ENCODE peak calls at places on chromosomes 13 and 19, in eight cellular contexts. H is PC-3, Z is IMR-90, E is OCI-LY7, D is kidney, N is transverse colon, L is brain microvascular endothelial cell, X is AG04450. M is an unnamed sample.

GRCh38 chr13:110993788-110994187 is 78.9 kb upstream of the ANKRD10 start:
- DNase-seq in H (no peak), Z (no peak), E (no peak), D (no peak), N (no peak), L (no peak), X (no peak), M (no peak)

GRCh38 chr13:100438059-100438788 is 150.4 kb downstream of the GGACT start:
- DNase-seq in H (no peak), Z (no peak), E (no peak), D (no peak), N (no peak), L (no peak), X (no peak), M (no peak)

GRCh38 chr13:103282571-103283450 is 216.6 kb upstream of the SLC10A2 start:
- DNase-seq in H (peak), Z (peak), E (no peak), D (no peak), N (no peak), L (peak), X (peak), M (no peak)

GRCh38 chr13:35979378-35979911 is 151.7 kb downstream of the DCLK1 start:
- DNase-seq in H (peak), Z (peak), E (no peak), D (peak), N (peak), L (peak), X (peak), M (peak)

GRCh38 chr19:30224689-30225606 is 147.2 kb upstream of the ZNF536 start:
- DNase-seq in H (no peak), Z (no peak), E (peak), D (no peak), N (no peak), L (no peak), X (no peak), M (no peak)

GRCh38 chr19:45542234-45542668 is 35.0 kb downstream of the VASP start:
- DNase-seq in H (peak), Z (no peak), E (no peak), D (no peak), N (no peak), L (no peak), X (no peak), M (no peak)

GRCh38 chr19:30315159-30315558 is 57.0 kb upstream of the ZNF536 start:
- DNase-seq in H (no peak), Z (no peak), E (no peak), D (no peak), N (no peak), L (no peak), X (no peak), M (no peak)

GRCh38 chr13:110274687-110275086 is 32.3 kb downstream of the COL4A1 start:
- DNase-seq in H (peak), Z (no peak), E (no peak), D (no peak), N (no peak), L (no peak), X (no peak), M (no peak)

GRCh38 chr13:98447881-98448641 is 128.8 kb downstream of the STK24 start:
- DNase-seq in H (peak), Z (no peak), E (peak), D (peak), N (no peak), L (no peak), X (no peak), M (peak)

GRCh38 chr19:46387713-46388130 is 25.6 kb downstream of the CCDC8 start:
- DNase-seq in H (no peak), Z (no peak), E (no peak), D (peak), N (no peak), L (no peak), X (no peak), M (no peak)

GRCh38 chr13:73090116-73090811 is 31.5 kb downstream of the KLF5 start:
- DNase-seq in H (peak), Z (peak), E (no peak), D (no peak), N (peak), L (peak), X (peak), M (no peak)

GRCh38 chr19:31430381-31430780 is 81.1 kb upstream of the TSHZ3 start:
- DNase-seq in H (no peak), Z (no peak), E (no peak), D (no peak), N (no peak), L (no peak), X (no peak), M (no peak)

GRCh38 chr13:94309576-94309975 is 169.9 kb downstream of the DCT start:
- DNase-seq in H (no peak), Z (no peak), E (no peak), D (no peak), N (no peak), L (no peak), X (no peak), M (no peak)
- H3K27ac ChIP-seq in H (peak), Z (no peak), E (no peak), D (no peak), N (peak), L (peak), X (no peak), M (no peak)

DNA sequence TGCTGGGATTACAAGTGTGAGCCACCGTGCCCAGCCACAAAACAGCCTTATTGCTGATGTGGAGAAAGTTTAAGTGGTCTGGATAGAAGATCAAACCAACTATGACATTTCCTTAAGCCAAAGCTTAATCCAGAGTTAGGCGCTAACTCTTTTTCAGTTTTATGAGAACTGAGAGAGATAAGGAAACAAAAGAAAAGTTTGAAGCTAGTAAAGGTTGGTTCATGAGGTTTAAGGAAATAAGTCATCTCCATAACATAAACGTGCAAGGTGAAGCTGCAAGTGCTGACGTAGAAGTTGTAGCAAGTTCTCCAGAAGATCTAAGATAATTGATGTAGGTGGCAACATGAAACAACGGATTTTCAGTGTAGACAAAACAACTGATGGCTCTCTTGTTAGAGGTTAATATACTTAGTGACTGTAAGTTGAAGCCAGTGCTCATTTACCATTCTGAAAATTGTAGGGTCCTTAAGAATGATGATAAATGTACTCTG is 41.6 kb downstream of the ZMYM2 start:
- DNase-seq in H (no peak), Z (no peak), E (no peak), D (no peak), N (no peak), L (no peak), X (no peak), M (no peak)
- TF ChIP-seq CTCF in H (no peak), Z (no peak), E (no peak), D (no peak), N (no peak), L (no peak), X (no peak), M (no peak)

DNA sequence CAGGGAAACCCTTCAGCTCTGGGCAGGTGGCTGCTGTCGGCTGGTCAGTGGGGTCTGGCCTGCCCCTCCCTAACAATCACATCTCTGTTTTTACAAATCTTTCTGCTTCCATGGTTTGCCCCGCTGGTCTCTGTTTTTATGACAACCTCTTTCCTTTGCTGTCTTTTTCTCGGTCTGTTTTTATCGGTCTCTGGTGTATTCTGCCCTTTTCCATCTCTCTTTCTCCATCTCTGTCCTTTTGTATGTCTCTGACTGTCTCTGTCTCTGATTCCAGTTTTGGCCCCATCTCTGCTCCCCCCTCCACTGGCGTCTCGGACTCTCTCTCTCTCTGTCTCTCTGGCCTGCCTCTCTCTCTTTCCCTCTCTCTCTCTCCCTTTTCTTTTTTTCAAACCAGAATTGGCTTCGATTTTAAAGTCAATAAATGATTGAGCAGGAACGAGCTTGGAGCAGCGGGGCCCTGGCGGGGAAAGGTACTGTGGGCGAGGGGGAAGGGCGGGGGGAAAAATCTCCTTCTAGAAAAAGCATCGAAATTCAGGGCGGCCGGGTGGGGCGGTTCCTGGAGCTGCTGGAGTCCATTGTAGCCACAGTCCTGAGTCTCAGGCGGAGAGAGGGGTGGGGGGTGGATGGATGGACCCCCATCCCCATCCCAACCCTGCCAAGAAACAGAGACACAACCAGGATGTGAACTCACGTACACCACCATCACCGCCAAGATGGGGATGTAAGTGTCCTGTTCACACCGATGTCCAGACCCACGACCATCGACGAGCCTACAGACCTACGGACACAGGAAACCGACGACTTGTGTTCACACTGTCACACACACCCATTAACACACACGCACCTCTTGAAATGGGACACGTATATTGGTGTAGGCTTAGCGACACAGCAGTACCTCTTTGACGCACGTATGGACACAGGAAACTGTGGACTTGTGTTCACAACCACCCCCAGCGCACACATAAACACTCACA is 3.0 kb downstream of the NFIX start:
- DNase-seq in H (no peak), Z (no peak), E (no peak), D (no peak), N (no peak), L (no peak), X (no peak), M (no peak)
- H3K4me3 ChIP-seq in H (no peak), Z (no peak), E (no peak), D (no peak), N (no peak), L (no peak), X (no peak), M (no peak)

GRCh38 chr13:40113644-40114304 is 458.3 kb downstream of the COG6 start:
- DNase-seq in H (no peak), Z (no peak), E (peak), D (no peak), N (no peak), L (no peak), X (no peak), M (no peak)

GRCh38 chr13:40116008-40116407 is 460.5 kb downstream of the COG6 start:
- DNase-seq in H (peak), Z (peak), E (no peak), D (no peak), N (peak), L (peak), X (no peak), M (no peak)

GRCh38 chr13:40115456-40115855 is 460.0 kb downstream of the COG6 start:
- DNase-seq in H (no peak), Z (no peak), E (no peak), D (no peak), N (no peak), L (peak), X (no peak), M (no peak)

GRCh38 chr13:40118337-40118736 is 462.9 kb downstream of the COG6 start:
- DNase-seq in H (no peak), Z (no peak), E (no peak), D (no peak), N (no peak), L (no peak), X (no peak), M (no peak)

DNA sequence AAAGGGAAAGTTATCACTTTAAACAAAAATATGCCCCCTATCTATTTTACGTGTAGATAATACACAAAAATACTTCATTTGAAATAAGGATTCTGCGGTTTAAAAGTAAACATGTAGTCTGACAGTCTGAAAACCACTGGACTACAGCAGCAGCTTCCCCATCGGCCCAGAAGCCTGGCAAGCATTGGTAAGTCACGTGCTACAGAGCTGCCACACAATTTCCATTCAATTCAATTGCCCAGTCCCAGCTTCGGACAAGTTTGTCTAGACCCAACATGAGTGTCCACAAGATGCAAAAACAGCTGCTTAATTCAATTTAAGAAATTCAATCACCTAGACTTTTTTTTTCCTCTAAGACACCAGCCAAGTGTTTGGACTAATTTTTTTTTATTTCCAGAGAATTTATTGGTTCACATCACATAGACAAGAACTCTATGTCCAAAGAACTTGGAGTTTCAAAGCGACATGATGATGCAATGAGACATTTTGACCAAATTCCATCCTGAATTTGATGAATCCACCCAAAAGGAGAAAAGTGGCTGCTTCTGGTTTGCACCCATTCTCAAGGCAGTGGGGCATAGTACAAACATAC is 458.9 kb downstream of the COG6 start:
- DNase-seq in H (no peak), Z (no peak), E (no peak), D (no peak), N (no peak), L (no peak), X (no peak), M (no peak)
- H3K27ac ChIP-seq in H (no peak), Z (no peak), E (no peak), D (no peak), N (peak), L (no peak), X (no peak), M (no peak)

GRCh38 chr19:40523322-40524047 is 53.2 kb upstream of the SHKBP1 start:
- DNase-seq in H (peak), Z (peak), E (peak), D (peak), N (peak), L (peak), X (no peak), M (no peak)

GRCh38 chr19:40521276-40521675 is 54.5 kb downstream of the SPTBN4 start:
- DNase-seq in H (peak), Z (peak), E (peak), D (no peak), N (no peak), L (no peak), X (no peak), M (no peak)

GRCh38 chr19:40517248-40517647 is 50.4 kb downstream of the SPTBN4 start:
- DNase-seq in H (no peak), Z (no peak), E (no peak), D (no peak), N (no peak), L (no peak), X (no peak), M (no peak)

GRCh38 chr19:40524133-40524549 is 52.5 kb upstream of the SHKBP1 start:
- DNase-seq in H (no peak), Z (no peak), E (no peak), D (peak), N (no peak), L (no peak), X (no peak), M (no peak)

DNA sequence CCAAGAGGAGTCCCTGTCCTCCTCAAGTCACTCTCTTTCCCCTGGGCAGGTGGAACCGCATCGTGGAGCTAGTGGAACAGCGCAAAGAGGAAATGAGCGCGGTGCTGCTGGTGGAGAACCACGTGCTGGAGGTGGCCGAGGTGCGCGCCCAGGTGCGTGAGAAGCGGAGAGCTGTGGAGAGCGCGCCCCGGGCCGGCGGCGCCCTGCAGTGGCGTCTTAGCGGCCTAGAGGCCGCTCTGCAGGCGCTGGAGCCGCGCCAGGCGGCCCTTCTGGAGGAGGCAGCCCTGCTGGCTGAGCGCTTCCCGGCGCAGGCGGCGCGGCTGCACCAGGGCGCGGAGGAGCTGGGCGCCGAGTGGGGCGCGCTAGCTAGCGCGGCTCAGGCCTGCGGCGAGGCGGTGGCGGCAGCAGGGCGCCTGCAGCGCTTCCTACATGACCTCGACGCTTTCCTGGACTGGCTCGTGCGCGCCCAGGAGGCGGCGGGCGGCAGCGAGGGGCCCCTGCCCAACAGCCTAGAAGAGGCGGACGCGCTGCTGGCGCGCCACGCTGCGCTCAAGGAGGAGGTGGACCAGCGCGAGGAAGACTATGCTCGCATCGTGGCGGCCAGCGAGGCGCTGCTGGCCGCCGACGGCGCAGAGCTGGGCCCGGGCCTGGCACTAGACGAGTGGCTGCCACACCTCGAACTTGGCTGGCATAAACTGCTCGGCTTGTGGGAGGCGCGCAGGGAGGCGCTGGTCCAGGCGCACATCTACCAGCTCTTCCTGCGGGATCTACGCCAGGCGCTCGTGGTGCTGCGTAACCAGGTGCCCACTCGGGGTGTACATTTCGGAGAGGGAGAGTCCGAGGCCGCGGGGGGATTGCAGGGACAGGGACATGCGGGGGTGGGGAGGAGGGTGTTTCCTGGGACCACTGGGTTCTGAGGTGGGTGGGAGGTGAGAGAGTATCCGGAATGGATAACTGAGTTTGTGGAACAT is 52.8 kb downstream of the SPTBN4 start:
- DNase-seq in H (no peak), Z (peak), E (no peak), D (no peak), N (no peak), L (peak), X (no peak), M (peak)
- TF ChIP-seq CTCF in H (no peak), Z (peak), E (no peak), D (no peak), N (no peak), L (no peak), X (no peak), M (no peak)

GRCh38 chr13:33275916-33276315 is 9.6 kb downstream of the STARD13 start:
- DNase-seq in H (no peak), Z (peak), E (no peak), D (no peak), N (no peak), L (no peak), X (no peak), M (no peak)
- H3K4me3 ChIP-seq in H (no peak), Z (no peak), E (no peak), D (no peak), N (no peak), L (no peak), X (no peak), M (no peak)

GRCh38 chr13:27639186-27639585 is 17.5 kb downstream of the POLR1D start:
- DNase-seq in H (no peak), Z (no peak), E (no peak), D (no peak), N (no peak), L (no peak), X (no peak), M (no peak)

GRCh38 chr13:27635256-27635655 is 13.6 kb downstream of the POLR1D start:
- DNase-seq in H (no peak), Z (no peak), E (no peak), D (no peak), N (no peak), L (no peak), X (no peak), M (no peak)

GRCh38 chr13:27636624-27637288 is 15.1 kb downstream of the POLR1D start:
- DNase-seq in H (no peak), Z (peak), E (no peak), D (no peak), N (no peak), L (no peak), X (no peak), M (no peak)

GRCh38 chr13:27637289-27637626 is 15.6 kb downstream of the POLR1D start:
- DNase-seq in H (no peak), Z (no peak), E (no peak), D (no peak), N (no peak), L (no peak), X (no peak), M (no peak)

GRCh38 chr13:27638521-27638920 is 16.8 kb downstream of the POLR1D start:
- DNase-seq in H (no peak), Z (peak), E (no peak), D (no peak), N (no peak), L (no peak), X (peak), M (no peak)
- H3K27ac ChIP-seq in H (no peak), Z (no peak), E (no peak), D (no peak), N (peak), L (no peak), X (no peak), M (no peak)

DNA sequence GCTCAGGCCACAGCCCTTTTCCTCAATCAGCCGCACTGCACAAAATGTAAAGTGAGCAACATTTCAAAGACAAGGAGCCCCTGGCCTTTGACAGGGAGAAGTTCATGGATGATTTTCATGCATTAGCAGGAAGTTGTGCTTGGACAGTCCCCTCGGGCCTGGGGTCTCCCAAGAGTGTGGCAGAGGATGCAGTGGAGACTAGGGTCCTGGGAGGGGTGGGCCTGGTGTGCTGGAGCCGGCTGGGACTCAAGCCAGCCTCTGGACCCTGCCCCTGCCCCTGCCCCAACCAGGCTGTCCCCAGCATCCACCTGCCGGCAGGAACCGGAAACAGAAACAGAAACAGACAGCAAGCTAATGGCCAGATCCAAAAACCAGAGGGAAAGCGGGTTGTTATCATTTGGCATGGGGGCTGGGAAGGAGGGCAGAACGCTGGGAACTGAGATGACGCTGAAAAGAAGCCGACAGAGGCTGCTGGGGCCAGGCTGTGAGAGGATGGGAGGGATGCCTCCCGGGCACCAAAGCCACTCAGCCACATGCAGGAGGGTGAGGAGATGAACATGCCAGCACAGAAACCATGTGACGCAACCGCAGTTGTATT is 2.3 kb downstream of the GAS6 start:
- DNase-seq in H (no peak), Z (no peak), E (no peak), D (no peak), N (no peak), L (no peak), X (no peak), M (peak)
- TF ChIP-seq CTCF in H (no peak), Z (no peak), E (no peak), D (no peak), N (no peak), L (no peak), X (no peak), M (no peak)

M was measured in dorsolateral prefrontal cortex.